ENCODE peak calls at places on chromosome 5, in six cellular contexts. T is T follicular helper cell, E is EL, Z is breast epithelium, M is HuH-7, P is amygdala. I is an unnamed sample.
A peak's percentile ranks its signal among the peaks of the same experiment; 100 is the strongest.

GRCh38 chr5:115033861-115034260 is 135.8 kb downstream of the TRIM36 start:
- DNase-seq in T (no peak), E (peak; percentile 22), Z (no peak), M (peak; percentile 4), P (no peak), I (no peak)

GRCh38 chr5:32444946-32445758 is 612 bp upstream of the ZFR start:
- DNase-seq in T (no peak), E (no peak), Z (no peak), M (no peak), P (no peak), I (no peak)

GRCh38 chr5:22710660-22711059 is 142.5 kb downstream of the CDH12 start:
- DNase-seq in T (no peak), E (no peak), Z (no peak), M (no peak), P (no peak), I (no peak)

GRCh38 chr5:120538644-120539043 is 74.5 kb downstream of the PRR16 start:
- DNase-seq in T (no peak), E (peak; percentile 63), Z (no peak), M (no peak), P (no peak), I (no peak)

GRCh38 chr5:2119578-2119977 is 236.9 kb upstream of the IRX4 start:
- DNase-seq in T (no peak), E (no peak), Z (no peak), M (no peak), P (no peak), I (no peak)

GRCh38 chr5:84382363-84383295 is 2.1 kb downstream of the EDIL3 start:
- DNase-seq in T (no peak), E (peak; percentile 31), Z (no peak), M (peak; percentile 41), P (no peak), I (peak; percentile 45)

GRCh38 chr5:56456002-56456401 is 222.9 kb upstream of the ANKRD55 start:
- DNase-seq in T (no peak), E (peak; percentile 70), Z (no peak), M (no peak), P (no peak), I (no peak)

GRCh38 chr5:157253547-157253946 is 12.4 kb upstream of the CYFIP2 start:
- DNase-seq in T (no peak), E (peak; percentile 54), Z (no peak), M (peak; percentile 71), P (peak; percentile 43), I (peak; percentile 70)

GRCh38 chr5:86929123-86929766 is 311.5 kb downstream of the COX7C start:
- DNase-seq in T (no peak), E (no peak), Z (no peak), M (no peak), P (no peak), I (no peak)

GRCh38 chr5:157903117-157903450 is 44.1 kb upstream of the CLINT1 start:
- DNase-seq in T (no peak), E (no peak), Z (no peak), M (no peak), P (no peak), I (no peak)

GRCh38 chr5:37962389-37962788 is 122.5 kb upstream of the GDNF start:
- DNase-seq in T (no peak), E (no peak), Z (no peak), M (no peak), P (no peak), I (no peak)

GRCh38 chr5:177358333-177358939 is 712 bp downstream of the RGS14 start:
- DNase-seq in T (no peak), E (no peak), Z (no peak), M (no peak), P (no peak), I (no peak)

GRCh38 chr5:174188300-174188699 is 142.8 kb downstream of the NSG2 start:
- DNase-seq in T (no peak), E (no peak), Z (no peak), M (no peak), P (no peak), I (no peak)

GRCh38 chr5:153960269-153961215 is 78.2 kb downstream of the FAM114A2 start:
- DNase-seq in T (no peak), E (peak; percentile 53), Z (no peak), M (no peak), P (no peak), I (no peak)

GRCh38 chr5:154837009-154837881 is 13.2 kb downstream of the FAXDC2 start:
- DNase-seq in T (no peak), E (no peak), Z (no peak), M (no peak), P (no peak), I (no peak)

GRCh38 chr5:144191998-144192397 is 21.3 kb downstream of the KCTD16 start:
- DNase-seq in T (peak; percentile 11), E (peak; percentile 78), Z (no peak), M (no peak), P (no peak), I (no peak)

GRCh38 chr5:137072376-137073174 is 426.6 kb downstream of the SPOCK1 start:
- DNase-seq in T (no peak), E (peak; percentile 23), Z (no peak), M (no peak), P (no peak), I (no peak)

GRCh38 chr5:142716963-142717362 is 31.1 kb upstream of the FGF1 start:
- DNase-seq in T (no peak), E (peak; percentile 59), Z (peak; percentile 55), M (peak; percentile 52), P (peak; percentile 65), I (peak; percentile 57)

GRCh38 chr5:55894135-55894534 is 43.0 kb downstream of the IL31RA start:
- DNase-seq in T (no peak), E (no peak), Z (no peak), M (no peak), P (no peak), I (no peak)

GRCh38 chr5:54309237-54309636 is 1.1 kb downstream of the ARL15 start:
- DNase-seq in T (no peak), E (peak; percentile 33), Z (no peak), M (no peak), P (no peak), I (no peak)

GRCh38 chr5:55308254-55308836 is 556 bp downstream of the MTREX start:
- DNase-seq in T (no peak), E (peak; percentile 23), Z (no peak), M (no peak), P (no peak), I (no peak)

GRCh38 chr5:158487156-158487555 is 612.6 kb downstream of the EBF1 start:
- DNase-seq in T (no peak), E (no peak), Z (no peak), M (no peak), P (no peak), I (no peak)

GRCh38 chr5:168159425-168159824 is 132.0 kb upstream of the WWC1 start:
- DNase-seq in T (no peak), E (no peak), Z (no peak), M (peak; percentile 23), P (no peak), I (peak; percentile 6)

GRCh38 chr5:159337291-159337974 is 7.1 kb upstream of the IL12B start:
- DNase-seq in T (peak; percentile 38), E (peak; percentile 87), Z (no peak), M (no peak), P (no peak), I (no peak)

GRCh38 chr5:75511435-75512382 is at the start of the genes CERT1 and POLK:
- DNase-seq in T (peak; percentile 88), E (peak; percentile 99), Z (peak; percentile 97), M (peak; percentile 95), P (peak; percentile 95), I (peak; percentile 98)

GRCh38 chr5:38347040-38347763 is 88.8 kb downstream of the EGFLAM start:
- DNase-seq in T (no peak), E (peak; percentile 50), Z (no peak), M (no peak), P (no peak), I (no peak)

I was measured in Caco-2.